ENCODE peak calls at places on chromosome 2, in four cellular contexts. One of them, this sample, is unnamed.
A peak's percentile ranks its signal among the peaks of the same experiment; 100 is the strongest.

GRCh38 chr2:96123290-96123689 is 6.9 kb upstream of the ADRA2B start:
- DNase-seq in mesendoderm: no peak
- DNase-seq in RWPE2: no peak
- DNase-seq in GM23248: no peak
- DNase-seq in this sample: no peak

GRCh38 chr2:185245216-185245615 is 493.4 kb upstream of the FSIP2 start:
- DNase-seq in mesendoderm: no peak
- DNase-seq in GM23248: no peak
- DNase-seq in RWPE2: no peak
- DNase-seq in this sample: no peak

GRCh38 chr2:242030226-242030575 is 160.7 kb downstream of the RTP5 start:
- DNase-seq in GM23248: no peak
- DNase-seq in mesendoderm: no peak
- DNase-seq in RWPE2: peak; percentile 20
- DNase-seq in this sample: no peak

GRCh38 chr2:182941121-182941713 is 74.8 kb upstream of the FRZB start:
- DNase-seq in mesendoderm: no peak
- DNase-seq in GM23248: no peak
- DNase-seq in RWPE2: no peak
- DNase-seq in this sample: no peak

GRCh38 chr2:96102596-96103387 is 13.6 kb downstream of the ADRA2B start:
- DNase-seq in mesendoderm: no peak
- DNase-seq in GM23248: no peak
- DNase-seq in RWPE2: peak; percentile 32
- DNase-seq in this sample: no peak

GRCh38 chr2:84919885-84920580 is 14.6 kb downstream of the TMSB10 start:
- DNase-seq in mesendoderm: peak; percentile 80
- DNase-seq in GM23248: peak; percentile 98
- DNase-seq in RWPE2: peak; percentile 86
- DNase-seq in this sample: no peak

GRCh38 chr2:33240178-33240577 is 236.3 kb upstream of the RASGRP3 start:
- DNase-seq in RWPE2: no peak
- DNase-seq in mesendoderm: peak; percentile 75
- DNase-seq in GM23248: no peak
- DNase-seq in this sample: no peak

GRCh38 chr2:72810165-72810564 is 15.7 kb downstream of the EXOC6B start:
- DNase-seq in mesendoderm: no peak
- DNase-seq in RWPE2: no peak
- DNase-seq in GM23248: no peak
- DNase-seq in this sample: no peak

GRCh38 chr2:41410011-41410410 is 637.8 kb upstream of the PKDCC start:
- DNase-seq in GM23248: no peak
- DNase-seq in RWPE2: no peak
- DNase-seq in mesendoderm: no peak
- DNase-seq in this sample: no peak

GRCh38 chr2:212711851-212712250 is 173.2 kb upstream of the ERBB4 start:
- DNase-seq in mesendoderm: peak; percentile 57
- DNase-seq in RWPE2: no peak
- DNase-seq in GM23248: peak; percentile 94
- DNase-seq in this sample: no peak

GRCh38 chr2:239321596-239322413 is 79.0 kb downstream of the HDAC4 start:
- DNase-seq in GM23248: no peak
- DNase-seq in RWPE2: no peak
- DNase-seq in mesendoderm: no peak
- DNase-seq in this sample: no peak

GRCh38 chr2:114661926-114662670 is 219.7 kb downstream of the DPP10 start:
- DNase-seq in mesendoderm: peak; percentile 34
- DNase-seq in GM23248: peak; percentile 26
- DNase-seq in RWPE2: no peak
- DNase-seq in this sample: no peak

GRCh38 chr2:236682651-236683422 is 113.2 kb downstream of the ACKR3 start:
- DNase-seq in mesendoderm: no peak
- DNase-seq in GM23248: peak; percentile 32
- DNase-seq in RWPE2: no peak
- DNase-seq in this sample: no peak

GRCh38 chr2:151776367-151776766 is 42.1 kb upstream of the NEB start:
- DNase-seq in mesendoderm: peak; percentile 81
- DNase-seq in RWPE2: no peak
- DNase-seq in GM23248: no peak
- DNase-seq in this sample: no peak

GRCh38 chr2:227623225-227623624 is 5.9 kb downstream of the SCYGR4 start:
- DNase-seq in RWPE2: no peak
- DNase-seq in mesendoderm: no peak
- DNase-seq in GM23248: peak; percentile 71
- DNase-seq in this sample: no peak

GRCh38 chr2:191748050-191748449 is 70.1 kb downstream of the NABP1 start:
- DNase-seq in mesendoderm: no peak
- DNase-seq in GM23248: peak; percentile 76
- DNase-seq in RWPE2: no peak
- DNase-seq in this sample: no peak

GRCh38 chr2:207930747-207931146 is 94.6 kb downstream of the PLEKHM3 start:
- DNase-seq in RWPE2: no peak
- DNase-seq in mesendoderm: no peak
- DNase-seq in GM23248: no peak
- DNase-seq in this sample: no peak

GRCh38 chr2:41963661-41964525 is 83.9 kb upstream of the PKDCC start:
- DNase-seq in RWPE2: no peak
- DNase-seq in GM23248: peak; percentile 32
- DNase-seq in mesendoderm: peak; percentile 82
- DNase-seq in this sample: no peak

GRCh38 chr2:122528061-122528460 is 772.6 kb downstream of the TSN start:
- DNase-seq in mesendoderm: no peak
- DNase-seq in GM23248: peak; percentile 27
- DNase-seq in RWPE2: no peak
- DNase-seq in this sample: no peak

GRCh38 chr2:74917702-74918619 is 40.5 kb upstream of the POLE4 start:
- DNase-seq in mesendoderm: peak; percentile 49
- DNase-seq in RWPE2: peak; percentile 65
- DNase-seq in GM23248: peak; percentile 91
- DNase-seq in this sample: no peak

GRCh38 chr2:74922592-74923227 is 35.7 kb upstream of the POLE4 start:
- DNase-seq in GM23248: peak; percentile 28
- DNase-seq in RWPE2: no peak
- DNase-seq in mesendoderm: no peak
- DNase-seq in this sample: no peak

GRCh38 chr2:74916394-74916793 is 42.0 kb upstream of the POLE4 start:
- DNase-seq in RWPE2: no peak
- DNase-seq in mesendoderm: no peak
- DNase-seq in GM23248: no peak
- DNase-seq in this sample: no peak

GRCh38 chr2:74921236-74921736 is 37.2 kb upstream of the POLE4 start:
- DNase-seq in mesendoderm: peak; percentile 38
- DNase-seq in GM23248: no peak
- DNase-seq in RWPE2: no peak
- DNase-seq in this sample: no peak

GRCh38 chr2:74919827-74920226 is 38.6 kb upstream of the POLE4 start:
- DNase-seq in RWPE2: peak; percentile 70
- DNase-seq in GM23248: peak; percentile 62
- DNase-seq in mesendoderm: peak; percentile 79
- DNase-seq in this sample: peak; percentile 50
- H3K4me3 ChIP-seq in RWPE2: peak overlapping the region; percentile 17
- H3K4me3 ChIP-seq in GM23248: peak overlapping the region; percentile 74
- H3K4me3 ChIP-seq in mesendoderm: no peak overlapping the region
- H3K4me3 ChIP-seq in this sample: peak overlapping the region; percentile 35

GRCh38 chr2:158624071-158624470 is 167.3 kb downstream of the PKP4 start:
- DNase-seq in RWPE2: no peak
- DNase-seq in GM23248: no peak
- DNase-seq in mesendoderm: no peak
- DNase-seq in this sample: no peak
- H3K36me3 ChIP-seq in RWPE2: peaks cover 49% of the 10 kb centered on the region
- H3K36me3 ChIP-seq in GM23248: peaks cover 27% of the 10 kb centered on the region
- H3K36me3 ChIP-seq in mesendoderm: peaks cover 4% of the 10 kb centered on the region
- H3K36me3 ChIP-seq in this sample: no peaks in the 10 kb centered on the region

DNA sequence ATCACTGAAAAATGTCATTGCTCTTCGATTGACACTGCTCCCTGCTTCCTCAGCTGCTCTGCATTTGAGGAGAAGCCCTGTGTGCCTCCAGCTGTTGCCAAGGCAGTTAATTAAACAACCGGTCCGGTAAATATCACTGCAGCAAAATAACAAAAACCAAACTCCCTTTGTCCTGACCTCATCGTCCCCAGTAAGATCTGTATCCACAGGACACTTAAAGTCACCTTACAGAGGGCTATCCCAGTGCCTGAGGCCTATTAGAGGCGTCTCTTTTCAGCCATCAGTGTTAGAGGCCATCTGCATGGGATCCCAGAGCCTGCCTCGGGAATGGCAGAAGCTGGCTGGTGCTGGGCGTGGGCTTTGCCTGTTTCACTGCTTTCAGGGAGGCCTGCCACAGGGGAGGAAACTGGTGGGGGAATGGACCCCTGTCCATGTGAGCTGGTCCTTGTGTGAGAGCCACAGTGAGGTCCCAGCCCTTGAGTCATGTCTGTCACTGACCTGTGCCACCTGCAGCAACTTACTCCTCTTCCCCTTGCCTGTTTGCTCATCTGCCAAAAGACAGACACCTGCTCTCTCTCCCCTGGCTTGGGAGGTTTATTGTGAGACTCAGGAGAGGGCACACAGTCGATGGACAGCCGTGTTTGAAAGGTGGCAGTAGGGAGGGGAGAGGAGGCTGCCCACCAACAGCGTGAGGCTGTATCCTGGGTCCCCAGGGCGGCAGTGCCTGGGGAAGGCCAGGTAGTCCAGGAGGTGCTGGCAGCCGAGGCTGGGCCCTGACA is 117.7 kb upstream of the MCFD2 start:
- DNase-seq in mesendoderm: peak; percentile 53
- DNase-seq in GM23248: peak; percentile 34
- DNase-seq in RWPE2: no peak
- DNase-seq in this sample: no peak
- H3K4me3 ChIP-seq in mesendoderm: no peak overlapping the region
- H3K4me3 ChIP-seq in GM23248: peak overlapping the region; percentile 36
- H3K4me3 ChIP-seq in RWPE2: no peak overlapping the region
- H3K4me3 ChIP-seq in this sample: no peak overlapping the region

GRCh38 chr2:131519466-131519865 is 8.2 kb upstream of the CCDC74A start:
- DNase-seq in mesendoderm: no peak
- DNase-seq in RWPE2: no peak
- DNase-seq in GM23248: no peak
- DNase-seq in this sample: no peak
- H3K36me3 ChIP-seq in mesendoderm: peaks cover 2% of the 10 kb centered on the region
- H3K36me3 ChIP-seq in RWPE2: no peaks in the 10 kb centered on the region
- H3K36me3 ChIP-seq in GM23248: no peaks in the 10 kb centered on the region
- H3K36me3 ChIP-seq in this sample: peaks cover 10% of the 10 kb centered on the region

This sample was measured in GM06990.